ENCODE peak calls at places on chromosomes 7 and 10, in ten cellular contexts. C is heart left ventricle; D is T-helper 1 cell; F is lung; N is upper lobe of left lung; W is AG08396; L is GM13976; M is endothelial cell; U is activated CD4-positive, alpha-beta T cell treated with anti-CD3 and anti-CD28 coated beads, Interleukin-2, amount 50 U/mL, for 48 hours; Z is thyroid gland. V is an unnamed sample.

GRCh38 chr10:86020139-86020538 is 346.5 kb downstream of the GRID1 start:
- DNase-seq in U (no peak), C (no peak), M (no peak), Z (no peak), L (no peak), F (no peak), N (no peak), W (no peak), D (no peak), V (no peak)

GRCh38 chr7:73909996-73910395 is 49.0 kb downstream of the TMEM270 start:
- DNase-seq in N (no peak), U (no peak), W (no peak), L (no peak), C (no peak), Z (no peak), D (no peak), F (no peak), M (no peak), V (no peak)

GRCh38 chr10:63702107-63702506 is 180.9 kb downstream of the REEP3 start:
- DNase-seq in M (no peak), C (no peak), U (no peak), F (no peak), N (no peak), D (no peak), Z (no peak), L (no peak), W (no peak), V (peak; percentile 10)

GRCh38 chr7:13827716-13828115 is 161.8 kb downstream of the ETV1 start:
- DNase-seq in W (no peak), L (no peak), N (no peak), C (no peak), F (no peak), U (no peak), Z (no peak), M (no peak), D (no peak), V (no peak)

GRCh38 chr7:133139350-133139749 is 57.5 kb upstream of the CHCHD3 start:
- DNase-seq in C (no peak), M (peak; percentile 58), L (no peak), D (no peak), F (no peak), W (peak; percentile 28), U (no peak), Z (no peak), N (no peak), V (no peak)

GRCh38 chr7:43904533-43905208 is 1.7 kb downstream of the URGCP start:
- DNase-seq in D (no peak), C (no peak), N (no peak), L (no peak), Z (no peak), M (no peak), F (no peak), U (no peak), W (peak; percentile 29), V (no peak)

GRCh38 chr7:27098493-27099223 is 2.9 kb upstream of the HOXA1 start:
- DNase-seq in F (no peak), C (no peak), U (no peak), L (no peak), W (no peak), Z (no peak), D (no peak), M (no peak), N (peak; percentile 84), V (no peak)

GRCh38 chr7:30164567-30164966 is 29.8 kb downstream of the MTURN start:
- DNase-seq in N (no peak), M (no peak), F (no peak), C (no peak), L (peak; percentile 56), W (peak; percentile 34), Z (peak; percentile 25), U (no peak), D (no peak), V (peak; percentile 71)

GRCh38 chr7:101702362-101702850 is 73.3 kb upstream of the MYL10 start:
- DNase-seq in D (no peak), M (no peak), W (no peak), F (no peak), C (no peak), N (no peak), Z (no peak), U (no peak), L (no peak), V (no peak)

GRCh38 chr10:123774075-123774742 is 108.1 kb downstream of the GPR26 start:
- DNase-seq in M (no peak), U (no peak), C (no peak), L (no peak), D (no peak), W (no peak), Z (no peak), F (no peak), N (no peak), V (no peak)

GRCh38 chr7:74606101-74606908 is 51.2 kb upstream of the GTF2I start:
- DNase-seq in L (peak; percentile 74), Z (peak; percentile 84), F (peak; percentile 61), U (peak; percentile 67), D (peak; percentile 17), W (peak; percentile 54), C (peak; percentile 37), N (peak; percentile 91), M (peak; percentile 20), V (peak; percentile 94)

GRCh38 chr10:57162231-57162630 is 801.2 kb upstream of the ZWINT start:
- DNase-seq in C (no peak), U (no peak), M (no peak), L (no peak), Z (no peak), N (no peak), D (no peak), W (no peak), F (no peak), V (no peak)

GRCh38 chr7:7099584-7100014 is 82.7 kb upstream of the C1GALT1 start:
- DNase-seq in W (peak; percentile 79), N (no peak), U (no peak), Z (peak; percentile 93), C (peak; percentile 75), F (peak; percentile 84), D (no peak), L (no peak), M (peak; percentile 65), V (peak; percentile 65)

GRCh38 chr7:93981480-93981874 is 22.7 kb downstream of the BET1 start:
- DNase-seq in F (no peak), N (no peak), Z (no peak), M (no peak), C (no peak), U (no peak), L (no peak), W (no peak), D (no peak), V (no peak)

GRCh38 chr7:131931368-131931767 is 374.9 kb upstream of the PODXL start:
- DNase-seq in F (no peak), N (no peak), L (no peak), M (no peak), Z (no peak), W (no peak), U (no peak), C (no peak), D (no peak), V (no peak)

GRCh38 chr10:93821051-93821772 is 63.5 kb downstream of the LGI1 start:
- DNase-seq in D (no peak), U (no peak), N (no peak), C (no peak), F (no peak), L (no peak), Z (no peak), W (no peak), M (no peak), V (peak; percentile 37)

GRCh38 chr7:71636329-71636728 is 504.4 kb downstream of the GALNT17 start:
- DNase-seq in U (no peak), W (no peak), C (no peak), F (no peak), M (no peak), D (no peak), Z (peak; percentile 14), L (no peak), N (no peak), V (peak; percentile 21)

GRCh38 chr7:36630112-36630650 is 94.1 kb downstream of the AOAH start:
- DNase-seq in D (no peak), W (no peak), U (no peak), C (no peak), Z (no peak), L (no peak), M (no peak), F (no peak), N (no peak), V (peak; percentile 26)

GRCh38 chr10:112336556-112337201 is 37.2 kb upstream of the ACSL5 start:
- DNase-seq in D (no peak), W (no peak), U (no peak), Z (no peak), C (no peak), F (peak; percentile 60), L (no peak), N (no peak), M (no peak), V (no peak)

GRCh38 chr7:148699024-148699771 is 495 bp downstream of the CUL1 start:
- DNase-seq in N (peak; percentile 92), M (peak; percentile 71), F (peak; percentile 56), U (peak; percentile 66), D (peak; percentile 35), C (peak; percentile 54), Z (peak; percentile 55), L (peak; percentile 70), W (peak; percentile 69), V (no peak)

GRCh38 chr7:30278386-30278785 is 6.0 kb upstream of the ZNRF2 start:
- DNase-seq in L (no peak), U (no peak), F (no peak), C (no peak), W (no peak), N (no peak), M (no peak), D (no peak), Z (peak; percentile 35), V (no peak)

GRCh38 chr7:159026271-159027047 is 118.2 kb downstream of the VIPR2 start:
- DNase-seq in N (no peak), M (no peak), L (no peak), W (no peak), D (no peak), F (no peak), C (peak; percentile 17), Z (no peak), U (no peak), V (no peak)

GRCh38 chr7:150363872-150364271 is 4.8 kb upstream of the REPIN1 start:
- DNase-seq in F (no peak), M (no peak), Z (no peak), N (no peak), W (no peak), C (no peak), U (no peak), L (peak; percentile 61), D (no peak), V (no peak)

GRCh38 chr7:156827587-156828203 is 65.3 kb downstream of the LMBR1 start:
- DNase-seq in W (peak; percentile 10), M (no peak), C (no peak), F (no peak), U (no peak), L (no peak), N (peak; percentile 29), D (no peak), Z (no peak), V (no peak)

GRCh38 chr7:34158754-34159153 is 253.4 kb downstream of the BMPER start:
- DNase-seq in F (no peak), Z (no peak), N (no peak), L (no peak), W (peak; percentile 18), C (no peak), D (no peak), U (no peak), M (no peak), V (no peak)

GRCh38 chr7:100132126-100132525 is 5.4 kb downstream of the MBLAC1 start:
- DNase-seq in F (no peak), U (no peak), Z (no peak), M (no peak), W (no peak), N (no peak), C (no peak), D (no peak), L (no peak), V (no peak)

GRCh38 chr10:18075881-18076280 is 64.3 kb upstream of the CACNB2 start:
- DNase-seq in U (no peak), C (no peak), N (no peak), L (no peak), F (no peak), D (no peak), Z (no peak), M (no peak), W (no peak), V (no peak)

GRCh38 chr7:11343818-11344413 is 370.2 kb downstream of the PHF14 start:
- DNase-seq in U (no peak), L (no peak), Z (no peak), W (peak; percentile 17), D (no peak), N (no peak), C (no peak), F (no peak), M (peak; percentile 13), V (peak; percentile 13)